ENCODE peak calls at places on chromosomes 3 and 15, in six cellular contexts. One of them, this sample, is unnamed.

GRCh38 chr3:139312959-139313358 is 30.9 kb upstream of the MRPS22 start:
- DNase-seq in left ventricle myocardium inferior: no peak
- DNase-seq in NCI-H2029 treated with DMSO at 0.1 percent for 48 hours: no peak
- DNase-seq in heart left ventricle: no peak
- DNase-seq in posterior vena cava: peak
- DNase-seq in brain microvascular endothelial cell: peak
- DNase-seq in this sample: no peak

GRCh38 chr3:66179813-66180212 is 41.0 kb upstream of the SLC25A26 start:
- DNase-seq in left ventricle myocardium inferior: no peak
- DNase-seq in NCI-H2029 treated with DMSO at 0.1 percent for 48 hours: no peak
- DNase-seq in heart left ventricle: no peak
- DNase-seq in posterior vena cava: no peak
- DNase-seq in brain microvascular endothelial cell: peak
- DNase-seq in this sample: no peak

GRCh38 chr3:33117461-33117860 is 3.6 kb downstream of the CRTAP start:
- DNase-seq in left ventricle myocardium inferior: no peak
- DNase-seq in NCI-H2029 treated with DMSO at 0.1 percent for 48 hours: no peak
- DNase-seq in heart left ventricle: no peak
- DNase-seq in posterior vena cava: no peak
- DNase-seq in brain microvascular endothelial cell: no peak
- DNase-seq in this sample: no peak

GRCh38 chr3:132279030-132279429 is 38.2 kb upstream of the ACP3 start:
- DNase-seq in left ventricle myocardium inferior: no peak
- DNase-seq in NCI-H2029 treated with DMSO at 0.1 percent for 48 hours: no peak
- DNase-seq in heart left ventricle: no peak
- DNase-seq in posterior vena cava: no peak
- DNase-seq in brain microvascular endothelial cell: no peak
- DNase-seq in this sample: no peak

GRCh38 chr3:126135398-126136076 is 44.8 kb downstream of the ALDH1L1 start:
- DNase-seq in left ventricle myocardium inferior: no peak
- DNase-seq in NCI-H2029 treated with DMSO at 0.1 percent for 48 hours: no peak
- DNase-seq in heart left ventricle: peak
- DNase-seq in posterior vena cava: peak
- DNase-seq in brain microvascular endothelial cell: no peak
- DNase-seq in this sample: no peak

GRCh38 chr3:43638594-43639447 is 17.0 kb upstream of the ANO10 start:
- DNase-seq in left ventricle myocardium inferior: no peak
- DNase-seq in NCI-H2029 treated with DMSO at 0.1 percent for 48 hours: peak
- DNase-seq in heart left ventricle: no peak
- DNase-seq in posterior vena cava: no peak
- DNase-seq in brain microvascular endothelial cell: no peak
- DNase-seq in this sample: no peak

GRCh38 chr3:151969026-151969658 is 95.7 kb downstream of the SUCNR1 start:
- DNase-seq in left ventricle myocardium inferior: no peak
- DNase-seq in NCI-H2029 treated with DMSO at 0.1 percent for 48 hours: no peak
- DNase-seq in heart left ventricle: no peak
- DNase-seq in posterior vena cava: no peak
- DNase-seq in brain microvascular endothelial cell: no peak
- DNase-seq in this sample: no peak

GRCh38 chr3:178245385-178245778 is 290.9 kb upstream of the KCNMB2 start:
- DNase-seq in left ventricle myocardium inferior: no peak
- DNase-seq in NCI-H2029 treated with DMSO at 0.1 percent for 48 hours: no peak
- DNase-seq in heart left ventricle: no peak
- DNase-seq in posterior vena cava: no peak
- DNase-seq in brain microvascular endothelial cell: no peak
- DNase-seq in this sample: no peak

GRCh38 chr3:53899730-53900129 is 8.1 kb upstream of the SELENOK start:
- DNase-seq in left ventricle myocardium inferior: no peak
- DNase-seq in NCI-H2029 treated with DMSO at 0.1 percent for 48 hours: no peak
- DNase-seq in heart left ventricle: no peak
- DNase-seq in posterior vena cava: no peak
- DNase-seq in brain microvascular endothelial cell: no peak
- DNase-seq in this sample: no peak

GRCh38 chr3:50100956-50101845 is 12.5 kb downstream of the RBM5 start:
- DNase-seq in left ventricle myocardium inferior: no peak
- DNase-seq in NCI-H2029 treated with DMSO at 0.1 percent for 48 hours: no peak
- DNase-seq in heart left ventricle: no peak
- DNase-seq in posterior vena cava: no peak
- DNase-seq in brain microvascular endothelial cell: no peak
- DNase-seq in this sample: no peak

GRCh38 chr15:32649336-32649735 is 7.8 kb downstream of the SCG5 start:
- DNase-seq in left ventricle myocardium inferior: no peak
- DNase-seq in NCI-H2029 treated with DMSO at 0.1 percent for 48 hours: no peak
- DNase-seq in heart left ventricle: no peak
- DNase-seq in posterior vena cava: no peak
- DNase-seq in brain microvascular endothelial cell: peak
- DNase-seq in this sample: no peak

GRCh38 chr3:182399978-182400737 is 393.1 kb upstream of the ATP11B start:
- DNase-seq in left ventricle myocardium inferior: no peak
- DNase-seq in NCI-H2029 treated with DMSO at 0.1 percent for 48 hours: no peak
- DNase-seq in heart left ventricle: no peak
- DNase-seq in posterior vena cava: no peak
- DNase-seq in brain microvascular endothelial cell: no peak
- DNase-seq in this sample: no peak

GRCh38 chr15:80875568-80875967 is 96.4 kb downstream of the CEMIP start:
- DNase-seq in left ventricle myocardium inferior: peak
- DNase-seq in NCI-H2029 treated with DMSO at 0.1 percent for 48 hours: no peak
- DNase-seq in heart left ventricle: no peak
- DNase-seq in posterior vena cava: peak
- DNase-seq in brain microvascular endothelial cell: no peak
- DNase-seq in this sample: no peak

GRCh38 chr3:42906085-42906904 is at the start of gene ZNF662:
- DNase-seq in left ventricle myocardium inferior: peak
- DNase-seq in NCI-H2029 treated with DMSO at 0.1 percent for 48 hours: no peak
- DNase-seq in heart left ventricle: peak
- DNase-seq in posterior vena cava: peak
- DNase-seq in brain microvascular endothelial cell: no peak
- DNase-seq in this sample: no peak

GRCh38 chr15:57114070-57114469 is 195.6 kb downstream of the TCF12 start:
- DNase-seq in left ventricle myocardium inferior: no peak
- DNase-seq in NCI-H2029 treated with DMSO at 0.1 percent for 48 hours: peak
- DNase-seq in heart left ventricle: no peak
- DNase-seq in posterior vena cava: no peak
- DNase-seq in brain microvascular endothelial cell: peak
- DNase-seq in this sample: peak